ENCODE peak calls at places on chromosomes 16 and 17, in seven cellular contexts. E is T follicular helper cell; T is NCI-H748 treated with DMSO at 0.1 percent for 48 hours; I is ascending aorta; W is cerebellum; H is psoas muscle; N is activated CD8-positive, alpha-beta memory T cell treated with anti-CD3 and anti-CD28 coated beads for 1 hour. Y is an unnamed sample.

GRCh38 chr16:81149614-81150013 is 53.4 kb upstream of the GCSH start:
- DNase-seq in N (no peak), I (no peak), E (no peak), W (no peak), T (no peak), H (no peak), Y (no peak)

GRCh38 chr17:352421-353212 is at the start of gene RPH3AL:
- DNase-seq in E (no peak), T (no peak), H (peak), I (no peak), N (no peak), W (no peak), Y (no peak)

GRCh38 chr17:7396147-7396546 is 1.8 kb upstream of the PLSCR3 start:
- DNase-seq in I (no peak), N (no peak), H (no peak), E (no peak), W (no peak), T (no peak), Y (no peak)

GRCh38 chr16:4309833-4310266 is 6.0 kb upstream of the GLIS2 start:
- DNase-seq in I (peak), N (no peak), T (no peak), E (peak), W (no peak), H (peak), Y (no peak)

GRCh38 chr16:27698266-27698665 is 148.3 kb downstream of the KATNIP start:
- DNase-seq in E (no peak), T (no peak), H (no peak), W (no peak), N (no peak), I (peak), Y (no peak)

GRCh38 chr16:58128721-58129096 is 472 bp downstream of the CFAP20 start:
- DNase-seq in N (no peak), W (no peak), T (peak), I (no peak), H (no peak), E (peak), Y (no peak)

GRCh38 chr17:55634702-55635101 is 88.0 kb downstream of the TMEM100 start:
- DNase-seq in H (no peak), I (no peak), E (no peak), T (no peak), W (no peak), N (no peak), Y (no peak)

GRCh38 chr16:31076319-31076718 is 2.1 kb downstream of the ZNF646 start:
- DNase-seq in T (no peak), W (no peak), H (no peak), I (peak), N (no peak), E (no peak), Y (no peak)

GRCh38 chr16:25585526-25585925 is 106.2 kb upstream of the HS3ST4 start:
- DNase-seq in H (no peak), E (no peak), N (no peak), T (no peak), I (no peak), W (no peak), Y (no peak)

GRCh38 chr17:76382305-76382802 is 2.1 kb upstream of the SPHK1 start:
- DNase-seq in H (peak), T (no peak), I (peak), N (no peak), E (no peak), W (no peak), Y (no peak)

GRCh38 chr16:46947900-46948547 is 25.4 kb downstream of the DNAJA2 start:
- DNase-seq in N (no peak), H (no peak), I (no peak), W (no peak), E (peak), T (no peak), Y (no peak)

GRCh38 chr17:65436871-65437270 is 124.6 kb downstream of the AXIN2 start:
- DNase-seq in I (no peak), N (no peak), E (no peak), T (no peak), H (no peak), W (no peak), Y (no peak)

GRCh38 chr16:69324013-69324531 is 6.3 kb downstream of the PDF start:
- DNase-seq in N (no peak), I (peak), W (peak), E (no peak), T (no peak), H (peak), Y (no peak)

GRCh38 chr17:17412331-17412730 is 64.5 kb upstream of the MED9 start:
- DNase-seq in I (no peak), E (no peak), T (no peak), W (no peak), N (no peak), H (no peak), Y (no peak)

Y was measured in SK-N-MC.